ENCODE peak calls at places on chromosomes 13 and 19, in six cellular contexts. B, I, H, L, U and T are unnamed samples.
A peak's percentile ranks its signal among the peaks of the same experiment; 100 is the strongest.

GRCh38 chr13:76638882-76639281 is 247.3 kb downstream of the KCTD12 start:
- DNase-seq in B (no peak), I (no peak), H (no peak), L (no peak), U (no peak), T (no peak)

GRCh38 chr13:37492061-37492460 is 106.5 kb downstream of the POSTN start:
- DNase-seq in B (no peak), I (no peak), H (no peak), L (no peak), U (no peak), T (no peak)

GRCh38 chr13:39196957-39197644 is 158.8 kb downstream of the NHLRC3 start:
- DNase-seq in B (no peak), I (no peak), H (no peak), L (no peak), U (no peak), T (no peak)

GRCh38 chr19:12155324-12155723 is 1.2 kb downstream of the ZNF625 start:
- DNase-seq in B (no peak), I (no peak), H (no peak), L (no peak), U (no peak), T (no peak)

GRCh38 chr13:64154514-64154913 is 2738.9 kb upstream of the PCDH20 start:
- DNase-seq in B (no peak), I (no peak), H (no peak), L (no peak), U (no peak), T (no peak)

GRCh38 chr13:98918771-98919170 is 59.1 kb downstream of the DOCK9 start:
- DNase-seq in B (no peak), I (no peak), H (no peak), L (peak; percentile 51), U (no peak), T (peak; percentile 26)

GRCh38 chr13:109783815-109784589 is 2.4 kb downstream of the IRS2 start:
- DNase-seq in B (no peak), I (no peak), H (no peak), L (no peak), U (peak; percentile 38), T (no peak)

GRCh38 chr19:32287811-32288227 is 57.6 kb upstream of the ZNF507 start:
- DNase-seq in B (peak; percentile 52), I (peak; percentile 85), H (peak; percentile 10), L (no peak), U (peak; percentile 80), T (no peak)

DNA sequence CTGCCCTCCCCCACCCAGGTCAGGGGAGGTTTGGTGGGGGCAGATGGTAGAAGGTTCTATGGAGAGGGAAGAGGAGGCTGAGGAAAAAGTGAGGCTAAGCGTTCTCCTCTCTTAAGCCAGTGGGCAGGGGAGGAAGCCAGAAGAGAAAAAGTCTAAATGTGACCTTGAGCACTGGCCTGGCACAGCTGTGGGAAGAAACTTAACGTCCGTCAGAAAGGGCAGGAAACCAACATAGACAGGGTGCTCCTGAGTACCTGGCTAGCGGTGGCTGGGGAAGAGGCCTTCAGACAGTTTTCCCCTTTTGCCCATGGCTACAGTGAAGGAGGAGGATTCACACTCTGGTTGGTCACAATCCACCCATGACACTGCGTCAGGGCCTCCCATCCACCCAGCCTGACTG is 19.5 kb upstream of the POU2F2 start:
- DNase-seq in B (no peak), I (no peak), H (no peak), L (no peak), U (no peak), T (no peak)
- H3K27me3 ChIP-seq in B (peaks cover 97% of the 10 kb centered on the region), I (no peaks in the 10 kb centered on the region), H (no peaks in the 10 kb centered on the region), L (no peaks in the 10 kb centered on the region), U (peaks cover 35% of the 10 kb centered on the region), T (no peaks in the 10 kb centered on the region)

DNA sequence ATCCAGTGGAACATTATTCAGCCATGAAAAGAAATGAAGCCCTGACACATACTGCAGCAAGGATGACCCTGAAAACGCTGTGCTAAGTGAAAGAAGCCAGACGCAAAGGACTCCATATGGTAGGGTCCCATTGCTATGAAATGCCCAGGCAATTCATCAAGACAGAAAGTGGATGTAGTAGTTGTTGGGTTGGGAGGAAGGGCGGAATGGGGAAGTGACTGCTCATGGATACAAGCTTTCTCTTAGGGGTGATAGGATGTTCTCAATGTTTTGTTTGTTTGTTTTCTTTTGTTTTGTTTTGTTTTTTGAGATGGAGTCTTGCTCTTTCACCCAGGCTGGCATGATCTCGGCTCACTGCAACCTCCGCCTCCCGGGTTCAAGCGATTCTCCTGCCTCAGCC is 11.1 kb upstream of the CEACAM16 start:
- DNase-seq in B (no peak), I (no peak), H (no peak), L (no peak), U (no peak), T (no peak)
- H3K4me1 ChIP-seq in B (peaks cover 52% of the 10 kb centered on the region), I (no peaks in the 10 kb centered on the region), H (peaks cover 19% of the 10 kb centered on the region), L (no peaks in the 10 kb centered on the region), U (peaks cover 8% of the 10 kb centered on the region), T (peaks cover 16% of the 10 kb centered on the region)

DNA sequence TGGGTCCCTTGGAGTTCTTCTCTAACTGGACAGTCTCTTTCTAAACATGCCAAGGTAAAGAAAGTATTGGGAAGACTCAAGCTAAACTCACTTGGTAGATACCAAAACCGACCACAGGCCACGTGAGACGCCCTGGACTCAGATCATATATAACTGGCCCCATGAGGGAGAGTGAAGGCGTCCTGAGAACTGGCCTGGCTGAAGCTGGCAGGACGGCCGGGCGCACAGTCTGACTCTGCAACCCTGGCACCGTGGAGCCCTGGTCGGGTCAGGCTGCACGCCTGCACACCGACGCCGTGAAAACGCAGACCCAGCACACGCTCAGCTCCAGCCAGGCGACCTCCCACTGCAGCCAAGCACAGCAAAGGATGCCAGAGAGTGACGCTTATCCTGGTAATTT is 122.5 kb upstream of the SPACA7 start:
- DNase-seq in B (no peak), I (no peak), H (no peak), L (no peak), U (no peak), T (no peak)
- H3K27me3 ChIP-seq in B (peaks cover 51% of the 10 kb centered on the region), I (no peaks in the 10 kb centered on the region), H (peaks cover 2% of the 10 kb centered on the region), L (no peaks in the 10 kb centered on the region), U (no peaks in the 10 kb centered on the region), T (no peaks in the 10 kb centered on the region)

GRCh38 chr19:1410789-1411188 is 3.4 kb downstream of the DAZAP1 start:
- DNase-seq in B (no peak), I (no peak), H (no peak), L (no peak), U (peak; percentile 18), T (no peak)

GRCh38 chr19:1408300-1409203 is 1.2 kb downstream of the DAZAP1 start:
- DNase-seq in B (peak; percentile 51), I (no peak), H (no peak), L (peak; percentile 61), U (peak; percentile 59), T (peak; percentile 35)

GRCh38 chr19:1407662-1408299 is 395 bp downstream of the DAZAP1 start:
- DNase-seq in B (no peak), I (no peak), H (no peak), L (peak; percentile 24), U (peak; percentile 62), T (peak; percentile 27)

GRCh38 chr19:1410136-1410786 is 2.9 kb downstream of the DAZAP1 start:
- DNase-seq in B (no peak), I (no peak), H (no peak), L (no peak), U (peak; percentile 50), T (no peak)

GRCh38 chr19:1409204-1410005 is 2.0 kb downstream of the DAZAP1 start:
- DNase-seq in B (no peak), I (no peak), H (no peak), L (no peak), U (peak; percentile 41), T (no peak)
- H3K4me1 ChIP-seq in B (peaks cover 71% of the 10 kb centered on the region), I (peaks cover 40% of the 10 kb centered on the region), H (peaks cover 32% of the 10 kb centered on the region), L (peaks cover 48% of the 10 kb centered on the region), U (peaks cover 45% of the 10 kb centered on the region), T (peaks cover 61% of the 10 kb centered on the region)

DNA sequence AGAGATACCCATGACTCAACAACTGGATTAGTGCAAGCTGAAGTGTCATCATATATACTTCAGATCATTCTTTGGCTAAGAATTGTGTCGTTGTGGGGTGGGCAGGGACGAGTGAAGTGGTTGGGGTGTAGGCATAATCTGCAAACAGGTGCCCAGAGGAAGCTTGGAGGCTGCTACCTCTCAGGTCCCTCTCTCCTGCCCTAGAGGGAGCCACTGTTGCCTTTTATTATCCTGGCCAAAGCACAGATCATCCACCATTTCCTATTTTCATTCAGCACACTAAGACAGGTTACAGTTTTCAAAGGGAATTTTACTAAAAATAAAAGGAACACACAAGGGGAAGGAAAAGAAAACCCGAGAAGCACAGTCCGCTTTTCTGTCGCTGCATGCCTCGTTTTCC is 126.6 kb downstream of the HS6ST3 start:
- DNase-seq in B (no peak), I (no peak), H (no peak), L (no peak), U (no peak), T (no peak)
- H3K27me3 ChIP-seq in B (no peaks in the 10 kb centered on the region), I (no peaks in the 10 kb centered on the region), H (no peaks in the 10 kb centered on the region), L (no peaks in the 10 kb centered on the region), U (no peaks in the 10 kb centered on the region), T (no peaks in the 10 kb centered on the region)